ENCODE peak calls at places on chromosomes 16 and 17, in eight cellular contexts. D is stomach, Y is K562, E is GM23338, V is prostate gland, Q is spleen, H is HCT116, A is HL-60. O is an unnamed sample.

GRCh38 chr17:35607239-35607817 is 20.2 kb downstream of the AP2B1 start:
- DNase-seq in D (no peak), Y (no peak), E (no peak), V (peak; percentile 44), Q (no peak), H (no peak), A (no peak), O (no peak)

GRCh38 chr16:53898993-53899392 is 195.0 kb downstream of the FTO start:
- DNase-seq in D (no peak), Y (no peak), E (no peak), V (no peak), Q (no peak), H (no peak), A (no peak), O (no peak)

GRCh38 chr16:21227886-21228285 is 5.6 kb upstream of the ANKS4B start:
- DNase-seq in D (no peak), Y (no peak), E (no peak), V (no peak), Q (no peak), H (no peak), A (peak; percentile 17), O (no peak)

GRCh38 chr17:63446981-63447687 is 1.0 kb upstream of the CYB561 start:
- DNase-seq in D (peak; percentile 65), Y (peak; percentile 77), E (peak; percentile 77), V (peak; percentile 58), Q (no peak), H (no peak), A (peak; percentile 30), O (no peak)

GRCh38 chr16:72961115-72961832 is 86.7 kb downstream of the ZFHX3 start:
- DNase-seq in D (no peak), Y (no peak), E (no peak), V (no peak), Q (no peak), H (no peak), A (no peak), O (no peak)

GRCh38 chr16:58508671-58509251 is 6.6 kb upstream of the SETD6 start:
- DNase-seq in D (no peak), Y (no peak), E (no peak), V (no peak), Q (no peak), H (no peak), A (no peak), O (no peak)

GRCh38 chr17:76354747-76355310 is 1.1 kb upstream of the PRPSAP1 start:
- DNase-seq in D (no peak), Y (peak; percentile 96), E (peak; percentile 31), V (no peak), Q (no peak), H (no peak), A (peak; percentile 18), O (no peak)

GRCh38 chr16:89319883-89320716 is 102.6 kb downstream of the ZNF778 start:
- DNase-seq in D (peak; percentile 51), Y (peak; percentile 86), E (no peak), V (no peak), Q (peak; percentile 79), H (no peak), A (no peak), O (no peak)

GRCh38 chr16:66460703-66461102 is 33.6 kb downstream of the BEAN1 start:
- DNase-seq in D (no peak), Y (no peak), E (no peak), V (no peak), Q (no peak), H (no peak), A (no peak), O (no peak)

GRCh38 chr17:40559016-40559853 is 6.0 kb downstream of the CCR7 start:
- DNase-seq in D (peak; percentile 5), Y (no peak), E (no peak), V (peak; percentile 84), Q (peak; percentile 64), H (no peak), A (no peak), O (no peak)

GRCh38 chr16:12257926-12258561 is 281.5 kb downstream of the SNX29 start:
- DNase-seq in D (no peak), Y (peak; percentile 40), E (peak; percentile 28), V (no peak), Q (no peak), H (no peak), A (no peak), O (no peak)

GRCh38 chr17:17712268-17712924 is 31.1 kb downstream of the RAI1 start:
- DNase-seq in D (no peak), Y (no peak), E (no peak), V (no peak), Q (no peak), H (no peak), A (peak; percentile 69), O (no peak)

GRCh38 chr17:38709864-38710602 is 5.0 kb downstream of the MLLT6 start:
- DNase-seq in D (no peak), Y (no peak), E (no peak), V (no peak), Q (no peak), H (no peak), A (no peak), O (no peak)

GRCh38 chr16:87538160-87538559 is 45.3 kb upstream of the ZCCHC14 start:
- DNase-seq in D (no peak), Y (no peak), E (no peak), V (no peak), Q (no peak), H (no peak), A (no peak), O (no peak)

GRCh38 chr17:11506635-11507034 is 91.6 kb upstream of the DNAH9 start:
- DNase-seq in D (no peak), Y (peak; percentile 15), E (peak; percentile 1), V (no peak), Q (no peak), H (no peak), A (peak; percentile 1), O (no peak)

GRCh38 chr16:70790815-70791214 is 10.1 kb downstream of the VAC14 start:
- DNase-seq in D (no peak), Y (no peak), E (no peak), V (no peak), Q (no peak), H (no peak), A (no peak), O (no peak)

GRCh38 chr17:30908717-30909420 is 2.8 kb upstream of the TEFM start:
- DNase-seq in D (no peak), Y (no peak), E (no peak), V (no peak), Q (no peak), H (no peak), A (no peak), O (no peak)

GRCh38 chr17:80175411-80175810 is 5.6 kb downstream of the CARD14 start:
- DNase-seq in D (peak; percentile 35), Y (no peak), E (peak; percentile 77), V (no peak), Q (no peak), H (no peak), A (no peak), O (peak; percentile 36)

GRCh38 chr16:50467943-50468748 is 80.0 kb upstream of the NKD1 start:
- DNase-seq in D (peak; percentile 87), Y (peak; percentile 64), E (peak; percentile 75), V (no peak), Q (no peak), H (no peak), A (no peak), O (peak; percentile 20)

GRCh38 chr17:20118280-20118679 is 109.1 kb downstream of the SPECC1 start:
- DNase-seq in D (no peak), Y (no peak), E (no peak), V (no peak), Q (no peak), H (no peak), A (no peak), O (no peak)

DNA sequence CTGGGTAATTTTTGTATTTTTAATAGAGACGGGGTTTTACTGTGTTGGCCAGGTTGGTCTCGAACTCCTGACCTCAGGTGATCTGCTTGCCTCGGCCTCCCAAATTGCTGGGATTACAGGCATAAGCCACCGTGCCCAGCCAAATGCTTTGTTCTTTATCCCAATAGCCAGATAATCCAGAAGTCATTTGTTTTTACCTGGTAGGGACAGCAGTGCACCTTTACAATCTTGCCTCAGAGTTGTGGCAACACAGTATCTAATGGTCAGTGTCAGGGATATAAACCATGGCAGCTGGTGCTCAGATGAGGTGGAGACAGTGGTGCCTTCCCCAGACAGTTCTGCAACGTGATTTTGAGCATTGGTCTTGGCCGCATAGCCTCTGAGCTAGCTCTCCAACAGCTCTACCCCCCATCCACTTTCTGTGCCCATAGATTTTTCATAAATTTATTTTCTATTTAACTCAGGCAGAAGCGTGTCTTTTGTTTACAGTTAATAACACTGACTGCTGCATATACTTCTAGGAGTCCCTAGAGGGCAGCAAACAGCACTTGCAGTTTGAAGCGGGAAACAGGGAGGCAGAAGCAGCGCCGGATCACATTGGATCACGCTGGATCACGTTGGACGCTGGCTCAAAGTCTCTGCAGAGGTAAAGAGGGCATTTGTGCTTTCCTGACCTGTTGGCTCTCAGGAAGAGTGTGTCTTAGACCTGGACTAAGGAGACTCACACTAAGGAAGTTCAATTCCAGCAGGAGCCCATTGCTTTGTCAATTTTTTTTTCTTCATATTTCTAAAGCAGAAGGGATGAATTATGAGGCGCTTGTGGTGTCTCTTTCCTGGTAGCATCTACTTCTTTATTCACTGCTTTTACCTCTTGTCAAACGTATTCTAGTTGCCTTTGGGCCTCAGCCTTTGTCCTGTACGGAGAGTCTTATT is 5.1 kb upstream of the GGT6 start:
- DNase-seq in D (peak; percentile 72), Y (peak; percentile 80), E (peak; percentile 95), V (peak; percentile 51), Q (peak; percentile 77), H (peak; percentile 84), A (peak; percentile 54), O (peak; percentile 76)
- TF ChIP-seq CTCF in D (peak; percentile 77), Y (peak; percentile 79), E (peak; percentile 84), V (peak; percentile 76), Q (peak; percentile 45), H (peak; percentile 90), A (peak; percentile 50), O (peak; percentile 75)

GRCh38 chr17:36641877-36642845 is 40.8 kb downstream of the MRM1 start:
- DNase-seq in D (no peak), Y (no peak), E (peak; percentile 69), V (no peak), Q (peak; percentile 61), H (no peak), A (no peak), O (no peak)
- H3K4me3 ChIP-seq in D (peak overlapping the region; percentile 43), Y (no peak overlapping the region), E (peak overlapping the region; percentile 82), V (peak overlapping the region; percentile 22), Q (peak overlapping the region; percentile 65), H (no peak overlapping the region), A (no peak overlapping the region), O (no peak overlapping the region)

GRCh38 chr16:10297341-10298006 is 88.4 kb upstream of the ATF7IP2 start:
- DNase-seq in D (no peak), Y (peak; percentile 13), E (no peak), V (no peak), Q (peak; percentile 83), H (no peak), A (no peak), O (no peak)
- TF ChIP-seq POLR2AphosphoS5 in D (no peak), Y (no peak), E (no peak), V (no peak), Q (no peak), H (no peak), A (no peak), O (no peak)

DNA sequence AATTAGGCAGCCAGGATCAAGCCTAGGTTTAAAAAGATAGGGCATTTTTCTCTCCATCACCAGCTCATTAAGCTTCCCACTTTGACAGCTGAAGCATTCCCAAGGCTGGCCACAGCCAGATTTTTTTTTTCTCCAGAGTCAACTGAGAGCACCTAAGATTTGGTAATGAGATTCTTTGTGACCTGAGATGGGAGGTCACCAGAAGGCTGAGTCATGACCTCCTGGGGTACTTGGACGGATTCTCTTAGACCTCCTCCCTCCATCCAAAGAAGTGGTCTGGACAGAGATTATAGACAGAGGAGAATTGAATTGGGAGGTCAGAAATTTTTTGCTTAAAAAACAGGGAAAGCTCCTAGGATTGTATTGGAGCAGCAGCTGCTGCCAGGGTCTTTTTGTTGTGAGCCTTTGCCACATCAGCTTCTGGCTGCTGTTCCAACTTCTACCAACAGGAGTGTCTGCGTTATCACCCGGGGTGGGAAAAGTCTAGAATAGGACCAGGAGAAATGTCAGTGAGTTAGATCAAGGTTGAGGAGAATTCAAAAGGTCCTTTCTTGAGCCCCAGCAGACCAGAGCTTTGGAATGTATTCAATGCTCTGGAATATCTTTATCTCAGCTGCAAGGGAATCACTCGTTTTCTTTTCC is 221.2 kb upstream of the N4BP1 start:
- DNase-seq in D (no peak), Y (peak; percentile 6), E (peak; percentile 79), V (no peak), Q (no peak), H (peak; percentile 4), A (no peak), O (no peak)
- TF ChIP-seq CTCF in D (no peak), Y (peak; percentile 33), E (peak; percentile 40), V (no peak), Q (no peak), H (peak; percentile 70), A (no peak), O (no peak)

O was measured in upper lobe of left lung.